ENCODE peak calls at places on chromosome 1, in five cellular contexts. One of them, this sample, is unnamed.

GRCh38 chr1:97243973-97244560 is 522.5 kb downstream of the PTBP2 start:
- DNase-seq in PC-3: peak; percentile 49
- DNase-seq in brain microvascular endothelial cell: no peak
- DNase-seq in body of pancreas: no peak
- DNase-seq in cardiac fibroblast: peak; percentile 51
- DNase-seq in this sample: no peak

GRCh38 chr1:107687846-107688753 is 276.9 kb downstream of the VAV3 start:
- DNase-seq in body of pancreas: no peak
- DNase-seq in brain microvascular endothelial cell: no peak
- DNase-seq in PC-3: peak; percentile 94
- DNase-seq in cardiac fibroblast: no peak
- DNase-seq in this sample: no peak

GRCh38 chr1:4083171-4084052 is 183.3 kb upstream of the C1orf174 start:
- DNase-seq in PC-3: no peak
- DNase-seq in body of pancreas: no peak
- DNase-seq in cardiac fibroblast: no peak
- DNase-seq in brain microvascular endothelial cell: no peak
- DNase-seq in this sample: no peak

GRCh38 chr1:215672482-215672881 is 105.4 kb downstream of the KCTD3 start:
- DNase-seq in PC-3: no peak
- DNase-seq in brain microvascular endothelial cell: no peak
- DNase-seq in cardiac fibroblast: no peak
- DNase-seq in body of pancreas: no peak
- DNase-seq in this sample: no peak

GRCh38 chr1:244335456-244335855 is 116.3 kb downstream of the ADSS2 start:
- DNase-seq in PC-3: no peak
- DNase-seq in brain microvascular endothelial cell: no peak
- DNase-seq in cardiac fibroblast: no peak
- DNase-seq in body of pancreas: no peak
- DNase-seq in this sample: no peak

GRCh38 chr1:230518511-230518910 is 92.4 kb upstream of the PGBD5 start:
- DNase-seq in body of pancreas: no peak
- DNase-seq in brain microvascular endothelial cell: no peak
- DNase-seq in PC-3: no peak
- DNase-seq in cardiac fibroblast: no peak
- DNase-seq in this sample: no peak

GRCh38 chr1:55081905-55082296 is 42.6 kb downstream of the PCSK9 start:
- DNase-seq in brain microvascular endothelial cell: no peak
- DNase-seq in PC-3: no peak
- DNase-seq in cardiac fibroblast: peak; percentile 18
- DNase-seq in body of pancreas: no peak
- DNase-seq in this sample: no peak

GRCh38 chr1:162856260-162856659 is 4.7 kb downstream of the CCDC190 start:
- DNase-seq in cardiac fibroblast: peak; percentile 100
- DNase-seq in brain microvascular endothelial cell: peak; percentile 96
- DNase-seq in PC-3: peak; percentile 99
- DNase-seq in body of pancreas: no peak
- DNase-seq in this sample: no peak

GRCh38 chr1:159188375-159188788 is 16.3 kb upstream of the ACKR1 start:
- DNase-seq in PC-3: peak; percentile 15
- DNase-seq in brain microvascular endothelial cell: peak; percentile 11
- DNase-seq in cardiac fibroblast: peak; percentile 41
- DNase-seq in body of pancreas: peak; percentile 60
- DNase-seq in this sample: no peak

DNA sequence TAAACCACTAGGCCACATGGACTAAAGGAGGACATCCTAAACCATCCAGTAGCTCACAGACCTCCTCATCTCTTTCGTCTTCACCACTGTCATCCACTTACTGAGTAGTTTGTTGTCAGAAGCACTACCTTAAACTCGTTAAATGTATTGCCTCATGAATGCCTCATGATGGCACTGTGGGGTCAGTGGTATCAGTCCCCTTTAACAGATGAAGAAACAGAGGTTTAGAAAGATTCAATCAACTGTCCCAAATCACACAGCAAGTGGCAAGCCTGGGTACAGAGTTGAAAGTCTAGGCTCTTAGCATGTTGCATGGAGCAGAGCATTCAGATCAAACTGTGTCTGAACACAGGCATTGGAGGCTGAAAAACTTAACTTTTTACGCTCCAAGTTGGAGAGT is 183.6 kb upstream of the KIAA0040 start:
- DNase-seq in PC-3: peak; percentile 11
- DNase-seq in brain microvascular endothelial cell: peak; percentile 3
- DNase-seq in cardiac fibroblast: peak; percentile 5
- DNase-seq in body of pancreas: no peak
- DNase-seq in this sample: no peak
- TF ChIP-seq CTCF in PC-3: peak; percentile 54
- TF ChIP-seq CTCF in brain microvascular endothelial cell: no peak
- TF ChIP-seq CTCF in cardiac fibroblast: no peak
- TF ChIP-seq CTCF in body of pancreas: peak; percentile 42
- TF ChIP-seq CTCF in this sample: peak; percentile 40

GRCh38 chr1:56291374-56291841 is 288.0 kb downstream of the PLPP3 start:
- DNase-seq in brain microvascular endothelial cell: no peak
- DNase-seq in body of pancreas: no peak
- DNase-seq in cardiac fibroblast: peak; percentile 5
- DNase-seq in PC-3: no peak
- DNase-seq in this sample: no peak
- TF ChIP-seq CTCF in brain microvascular endothelial cell: no peak
- TF ChIP-seq CTCF in body of pancreas: no peak
- TF ChIP-seq CTCF in cardiac fibroblast: no peak
- TF ChIP-seq CTCF in PC-3: no peak
- TF ChIP-seq CTCF in this sample: no peak

GRCh38 chr1:18297896-18298648 is 182.7 kb upstream of the KLHDC7A start:
- DNase-seq in PC-3: no peak
- DNase-seq in cardiac fibroblast: no peak
- DNase-seq in brain microvascular endothelial cell: no peak
- DNase-seq in body of pancreas: no peak
- DNase-seq in this sample: no peak

GRCh38 chr1:18304151-18304869 is 176.4 kb upstream of the KLHDC7A start:
- DNase-seq in brain microvascular endothelial cell: no peak
- DNase-seq in body of pancreas: no peak
- DNase-seq in PC-3: no peak
- DNase-seq in cardiac fibroblast: no peak
- DNase-seq in this sample: no peak

GRCh38 chr1:18302788-18303413 is 177.8 kb upstream of the KLHDC7A start:
- DNase-seq in cardiac fibroblast: no peak
- DNase-seq in brain microvascular endothelial cell: no peak
- DNase-seq in body of pancreas: no peak
- DNase-seq in PC-3: no peak
- DNase-seq in this sample: peak; percentile 53

GRCh38 chr1:18300376-18300775 is 180.4 kb upstream of the KLHDC7A start:
- DNase-seq in brain microvascular endothelial cell: no peak
- DNase-seq in cardiac fibroblast: no peak
- DNase-seq in PC-3: no peak
- DNase-seq in body of pancreas: no peak
- DNase-seq in this sample: no peak

DNA sequence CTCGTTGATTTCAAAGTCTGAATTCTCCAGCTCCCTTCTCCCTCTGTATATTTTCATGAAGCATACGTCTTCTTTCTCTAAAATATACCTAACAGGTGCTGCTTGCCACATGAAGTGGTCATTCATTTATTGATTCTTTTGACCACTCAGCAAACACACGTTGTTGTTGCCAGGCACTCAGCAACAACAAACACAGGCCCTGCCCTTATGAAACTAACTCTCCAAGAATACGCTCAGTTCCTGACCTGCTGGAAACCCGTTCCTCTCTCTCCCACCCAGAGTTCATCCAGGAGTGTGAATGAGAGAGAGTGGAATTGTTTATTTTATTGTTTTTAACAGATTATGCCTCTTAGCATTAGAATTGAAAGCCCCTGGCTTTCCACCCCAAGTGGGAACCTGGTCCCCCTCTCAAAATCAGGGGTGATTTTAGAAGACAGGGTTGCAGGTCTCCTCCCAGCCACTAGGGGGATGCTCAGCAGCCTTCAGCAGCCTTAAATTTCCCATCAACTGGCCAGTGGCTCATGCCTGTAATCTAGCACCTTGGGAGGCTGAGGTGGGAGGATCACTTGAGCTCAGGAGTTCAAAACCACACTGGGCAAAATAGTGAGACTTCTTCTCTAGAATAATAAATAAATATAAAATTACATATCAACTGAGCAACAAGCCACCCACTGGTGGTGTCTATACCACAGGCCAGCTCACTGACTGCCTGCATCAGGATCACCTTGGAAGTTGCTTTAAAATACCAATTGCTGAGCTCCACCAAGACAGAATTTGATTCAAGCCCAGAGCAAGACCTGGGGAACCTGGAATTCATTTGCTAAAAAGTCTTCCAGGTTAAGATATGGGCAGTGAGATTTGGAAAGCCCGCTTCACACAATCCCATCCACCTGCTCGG is 181.0 kb upstream of the KLHDC7A start:
- DNase-seq in cardiac fibroblast: peak; percentile 2
- DNase-seq in PC-3: peak; percentile 28
- DNase-seq in body of pancreas: peak; percentile 26
- DNase-seq in brain microvascular endothelial cell: no peak
- DNase-seq in this sample: no peak
- TF ChIP-seq CTCF in cardiac fibroblast: peak; percentile 45
- TF ChIP-seq CTCF in PC-3: peak; percentile 68
- TF ChIP-seq CTCF in body of pancreas: peak; percentile 67
- TF ChIP-seq CTCF in brain microvascular endothelial cell: peak; percentile 48
- TF ChIP-seq CTCF in this sample: peak; percentile 75

GRCh38 chr1:31155216-31155806 is 84.4 kb downstream of the NKAIN1 start:
- DNase-seq in brain microvascular endothelial cell: peak; percentile 39
- DNase-seq in PC-3: peak; percentile 61
- DNase-seq in cardiac fibroblast: peak; percentile 61
- DNase-seq in body of pancreas: peak; percentile 67
- DNase-seq in this sample: peak; percentile 63
- TF ChIP-seq CTCF in brain microvascular endothelial cell: peak; percentile 20
- TF ChIP-seq CTCF in PC-3: peak; percentile 37
- TF ChIP-seq CTCF in cardiac fibroblast: no peak
- TF ChIP-seq CTCF in body of pancreas: peak; percentile 43
- TF ChIP-seq CTCF in this sample: peak; percentile 2

GRCh38 chr1:71357708-71358107 is 276.9 kb upstream of the ZRANB2 start:
- DNase-seq in body of pancreas: no peak
- DNase-seq in brain microvascular endothelial cell: no peak
- DNase-seq in PC-3: no peak
- DNase-seq in cardiac fibroblast: peak; percentile 25
- DNase-seq in this sample: no peak
- TF ChIP-seq CTCF in body of pancreas: no peak
- TF ChIP-seq CTCF in brain microvascular endothelial cell: no peak
- TF ChIP-seq CTCF in PC-3: no peak
- TF ChIP-seq CTCF in cardiac fibroblast: peak; percentile 41
- TF ChIP-seq CTCF in this sample: no peak

GRCh38 chr1:99527545-99527944 is 118.4 kb upstream of the PALMD start:
- DNase-seq in brain microvascular endothelial cell: no peak
- DNase-seq in cardiac fibroblast: no peak
- DNase-seq in body of pancreas: no peak
- DNase-seq in PC-3: no peak
- DNase-seq in this sample: no peak

GRCh38 chr1:99531578-99532570 is 114.0 kb upstream of the PALMD start:
- DNase-seq in body of pancreas: no peak
- DNase-seq in cardiac fibroblast: no peak
- DNase-seq in brain microvascular endothelial cell: no peak
- DNase-seq in PC-3: no peak
- DNase-seq in this sample: no peak

GRCh38 chr1:99525313-99525712 is 120.6 kb upstream of the PALMD start:
- DNase-seq in brain microvascular endothelial cell: no peak
- DNase-seq in body of pancreas: no peak
- DNase-seq in PC-3: no peak
- DNase-seq in cardiac fibroblast: no peak
- DNase-seq in this sample: no peak

GRCh38 chr1:99529002-99529401 is 116.9 kb upstream of the PALMD start:
- DNase-seq in brain microvascular endothelial cell: no peak
- DNase-seq in body of pancreas: no peak
- DNase-seq in cardiac fibroblast: no peak
- DNase-seq in PC-3: no peak
- DNase-seq in this sample: no peak

GRCh38 chr1:99527078-99527477 is 118.8 kb upstream of the PALMD start:
- DNase-seq in brain microvascular endothelial cell: no peak
- DNase-seq in body of pancreas: no peak
- DNase-seq in PC-3: peak; percentile 51
- DNase-seq in cardiac fibroblast: peak; percentile 56
- DNase-seq in this sample: no peak
- TF ChIP-seq CTCF in brain microvascular endothelial cell: peak; percentile 21
- TF ChIP-seq CTCF in body of pancreas: peak; percentile 16
- TF ChIP-seq CTCF in PC-3: peak; percentile 72
- TF ChIP-seq CTCF in cardiac fibroblast: peak; percentile 34
- TF ChIP-seq CTCF in this sample: peak; percentile 55

This sample was measured in BE2C.